ENCODE peak calls at places on chromosomes 1 and 21, in nine cellular contexts. L, F, Q, N, P, D, R, C and E are unnamed samples.

GRCh38 chr21:37868896-37869295 is 47.4 kb downstream of the KCNJ6 start:
- DNase-seq in C (no peak), L (no peak), N (no peak), Q (peak), R (peak), F (peak), P (no peak), D (no peak), E (no peak)

GRCh38 chr21:27244356-27244755 is 277.5 kb upstream of the ADAMTS5 start:
- DNase-seq in P (no peak), D (no peak), L (no peak), Q (no peak), N (no peak), R (no peak), C (no peak), F (peak), E (no peak)

GRCh38 chr1:172654535-172654934 is 4.4 kb upstream of the FASLG start:
- DNase-seq in P (no peak), F (peak), Q (peak), R (peak), D (no peak), L (no peak), C (no peak), N (no peak), E (no peak)

GRCh38 chr21:43968410-43969114 is 43.5 kb upstream of the TRAPPC10 start:
- DNase-seq in N (no peak), Q (no peak), P (no peak), F (no peak), C (no peak), L (no peak), D (no peak), R (no peak), E (no peak)

GRCh38 chr1:164380893-164381292 is 178.1 kb upstream of the PBX1 start:
- DNase-seq in L (no peak), P (no peak), D (no peak), Q (no peak), F (no peak), C (no peak), N (peak), R (no peak), E (peak)

GRCh38 chr1:67683306-67683705 is 1.7 kb upstream of the GADD45A start:
- DNase-seq in P (no peak), Q (no peak), R (peak), L (no peak), F (peak), C (no peak), N (no peak), D (no peak), E (no peak)

GRCh38 chr1:47225430-47226100 is 6.5 kb downstream of the TAL1 start:
- DNase-seq in Q (no peak), F (no peak), P (no peak), L (no peak), C (no peak), R (no peak), N (no peak), D (no peak), E (no peak)

GRCh38 chr1:116724765-116725375 is 29.4 kb upstream of the CD2 start:
- DNase-seq in Q (peak), P (no peak), F (peak), R (peak), C (no peak), D (peak), L (peak), N (peak), E (peak)

GRCh38 chr1:186643600-186643999 is 36.6 kb downstream of the PTGS2 start:
- DNase-seq in P (no peak), C (no peak), N (no peak), F (no peak), L (no peak), Q (no peak), D (no peak), R (peak), E (no peak)